ENCODE peak calls at places on chromosomes 16 and 17, in seven cellular contexts. One of them, this sample, is unnamed.

GRCh38 chr16:67249762-67250327 is 1.1 kb downstream of the SLC9A5 start:
- DNase-seq in SJSA1: no peak
- DNase-seq in SK-MEL-5: no peak
- DNase-seq in A549: no peak
- DNase-seq in IMR-90: peak
- DNase-seq in iris pigment epithelial cell: no peak
- DNase-seq in NCI-H1417 treated with DMSO at 0.1 percent for 48 hours: no peak
- DNase-seq in this sample: no peak

GRCh38 chr17:14295676-14296075 is 5.2 kb upstream of the HS3ST3B1 start:
- DNase-seq in iris pigment epithelial cell: no peak
- DNase-seq in SK-MEL-5: no peak
- DNase-seq in SJSA1: no peak
- DNase-seq in NCI-H1417 treated with DMSO at 0.1 percent for 48 hours: no peak
- DNase-seq in A549: no peak
- DNase-seq in IMR-90: no peak
- DNase-seq in this sample: no peak

GRCh38 chr16:3487521-3488410 is 7.5 kb downstream of the C16orf90 start:
- DNase-seq in IMR-90: no peak
- DNase-seq in SK-MEL-5: no peak
- DNase-seq in iris pigment epithelial cell: no peak
- DNase-seq in NCI-H1417 treated with DMSO at 0.1 percent for 48 hours: no peak
- DNase-seq in SJSA1: no peak
- DNase-seq in A549: no peak
- DNase-seq in this sample: no peak

GRCh38 chr17:81034779-81035388 is at the start of gene BAIAP2:
- DNase-seq in SJSA1: peak
- DNase-seq in IMR-90: peak
- DNase-seq in SK-MEL-5: peak
- DNase-seq in A549: peak
- DNase-seq in iris pigment epithelial cell: peak
- DNase-seq in NCI-H1417 treated with DMSO at 0.1 percent for 48 hours: peak
- DNase-seq in this sample: peak

GRCh38 chr17:19652595-19652994 is 4.0 kb downstream of the ALDH3A2 start:
- DNase-seq in NCI-H1417 treated with DMSO at 0.1 percent for 48 hours: no peak
- DNase-seq in IMR-90: no peak
- DNase-seq in A549: no peak
- DNase-seq in iris pigment epithelial cell: peak
- DNase-seq in SK-MEL-5: no peak
- DNase-seq in SJSA1: no peak
- DNase-seq in this sample: no peak

GRCh38 chr16:75593825-75594820 is 27.9 kb downstream of the GABARAPL2 start:
- DNase-seq in A549: peak
- DNase-seq in IMR-90: peak
- DNase-seq in SK-MEL-5: no peak
- DNase-seq in NCI-H1417 treated with DMSO at 0.1 percent for 48 hours: peak
- DNase-seq in SJSA1: peak
- DNase-seq in iris pigment epithelial cell: peak
- DNase-seq in this sample: no peak

GRCh38 chr17:18116078-18116477 is 7.5 kb downstream of the MYO15A start:
- DNase-seq in NCI-H1417 treated with DMSO at 0.1 percent for 48 hours: no peak
- DNase-seq in IMR-90: no peak
- DNase-seq in SK-MEL-5: no peak
- DNase-seq in SJSA1: no peak
- DNase-seq in iris pigment epithelial cell: no peak
- DNase-seq in A549: no peak
- DNase-seq in this sample: no peak

GRCh38 chr17:82384730-82385429 is 13.3 kb downstream of the UTS2R start:
- DNase-seq in SK-MEL-5: no peak
- DNase-seq in NCI-H1417 treated with DMSO at 0.1 percent for 48 hours: peak
- DNase-seq in iris pigment epithelial cell: peak
- DNase-seq in A549: peak
- DNase-seq in IMR-90: peak
- DNase-seq in SJSA1: peak
- DNase-seq in this sample: peak

GRCh38 chr16:3654249-3654991 is at the start of gene DNASE1:
- DNase-seq in SJSA1: peak
- DNase-seq in SK-MEL-5: peak
- DNase-seq in A549: peak
- DNase-seq in iris pigment epithelial cell: peak
- DNase-seq in NCI-H1417 treated with DMSO at 0.1 percent for 48 hours: no peak
- DNase-seq in IMR-90: peak
- DNase-seq in this sample: peak

GRCh38 chr17:53387745-53388144 is 435.0 kb upstream of the KIF2B start:
- DNase-seq in NCI-H1417 treated with DMSO at 0.1 percent for 48 hours: no peak
- DNase-seq in iris pigment epithelial cell: no peak
- DNase-seq in A549: no peak
- DNase-seq in SJSA1: no peak
- DNase-seq in SK-MEL-5: no peak
- DNase-seq in IMR-90: no peak
- DNase-seq in this sample: no peak

GRCh38 chr16:54594646-54595381 is 308.2 kb upstream of the IRX3 start:
- DNase-seq in A549: no peak
- DNase-seq in SK-MEL-5: no peak
- DNase-seq in IMR-90: no peak
- DNase-seq in iris pigment epithelial cell: no peak
- DNase-seq in NCI-H1417 treated with DMSO at 0.1 percent for 48 hours: no peak
- DNase-seq in SJSA1: no peak
- DNase-seq in this sample: no peak

GRCh38 chr16:106623-107324 is 28.7 kb downstream of the MPG start:
- DNase-seq in SJSA1: peak
- DNase-seq in IMR-90: peak
- DNase-seq in NCI-H1417 treated with DMSO at 0.1 percent for 48 hours: peak
- DNase-seq in iris pigment epithelial cell: peak
- DNase-seq in SK-MEL-5: peak
- DNase-seq in A549: peak
- DNase-seq in this sample: no peak

GRCh38 chr17:4948997-4949320 is 629 bp upstream of the PFN1 start:
- DNase-seq in SK-MEL-5: peak
- DNase-seq in NCI-H1417 treated with DMSO at 0.1 percent for 48 hours: no peak
- DNase-seq in iris pigment epithelial cell: peak
- DNase-seq in A549: no peak
- DNase-seq in SJSA1: no peak
- DNase-seq in IMR-90: peak
- DNase-seq in this sample: peak